ENCODE peak calls at places on chromosome 10, in ten cellular contexts. H is ovary, G is spleen, N is neural progenitor cell, S is adipocyte, Y is lower lobe of right lung, X is PC-3, A is left ventricle myocardium inferior, Q is upper lobe of right lung, V is fibroblast of lung. I is an unnamed sample.

GRCh38 chr10:76033457-76034196 is 602.2 kb downstream of the LRMDA start:
- DNase-seq in G (no peak), V (peak), A (no peak), Q (no peak), H (no peak), S (no peak), N (peak), Y (no peak), X (peak), I (no peak)

GRCh38 chr10:61845950-61846268 is 55.6 kb upstream of the ARID5B start:
- DNase-seq in G (no peak), Q (no peak), N (no peak), A (no peak), H (no peak), V (no peak), Y (no peak), S (no peak), X (no peak), I (no peak)

GRCh38 chr10:72254891-72255568 is 18.7 kb upstream of the DDIT4 start:
- DNase-seq in H (peak), Q (peak), N (peak), V (peak), S (peak), Y (peak), X (no peak), A (peak), G (peak), I (peak)

GRCh38 chr10:20254078-20254477 is 437.8 kb downstream of the PLXDC2 start:
- DNase-seq in G (no peak), H (no peak), A (no peak), X (no peak), Q (no peak), V (peak), N (no peak), Y (no peak), S (no peak), I (peak)

GRCh38 chr10:44023517-44023916 is 361.4 kb downstream of the CXCL12 start:
- DNase-seq in G (no peak), Q (no peak), H (no peak), A (no peak), S (peak), Y (no peak), N (no peak), V (no peak), X (no peak), I (no peak)

GRCh38 chr10:47367646-47368045 is 16.4 kb downstream of the ZNF488 start:
- DNase-seq in Q (no peak), V (no peak), N (no peak), G (peak), A (no peak), S (no peak), X (no peak), Y (no peak), H (no peak), I (no peak)

GRCh38 chr10:119871881-119872609 is 598 bp downstream of the MCMBP start:
- DNase-seq in N (peak), G (peak), Y (peak), Q (peak), H (peak), A (peak), X (peak), S (peak), V (peak), I (no peak)

GRCh38 chr10:78955206-78955605 is 113.6 kb upstream of the ZMIZ1 start:
- DNase-seq in G (no peak), V (no peak), Y (no peak), Q (no peak), A (no peak), N (no peak), S (no peak), X (no peak), H (no peak), I (no peak)

GRCh38 chr10:71251319-71251718 is 38.9 kb downstream of the UNC5B start:
- DNase-seq in Q (no peak), A (no peak), Y (peak), V (no peak), X (no peak), N (no peak), S (no peak), G (no peak), H (no peak), I (no peak)

GRCh38 chr10:117617086-117617485 is 74.5 kb downstream of the EMX2 start:
- DNase-seq in H (no peak), G (no peak), Q (no peak), X (peak), Y (no peak), A (no peak), N (no peak), S (no peak), V (no peak), I (no peak)

GRCh38 chr10:70070834-70071233 is 18.2 kb downstream of the MACROH2A2 start:
- DNase-seq in Y (no peak), N (no peak), Q (no peak), G (no peak), S (no peak), V (no peak), H (no peak), X (no peak), A (no peak), I (no peak)

GRCh38 chr10:104246981-104247380 is 7.7 kb upstream of the GSTO1 start:
- DNase-seq in H (no peak), G (no peak), N (no peak), Q (no peak), V (peak), S (peak), X (peak), Y (no peak), A (no peak), I (no peak)

GRCh38 chr10:120415709-120416330 is 41.2 kb upstream of the PLPP4 start:
- DNase-seq in H (no peak), Q (no peak), Y (no peak), A (no peak), N (no peak), X (peak), V (no peak), S (peak), G (no peak), I (no peak)

GRCh38 chr10:92839191-92840085 is 8.9 kb upstream of the EXOC6 start:
- DNase-seq in X (no peak), V (peak), Y (peak), H (peak), A (peak), N (peak), Q (peak), G (peak), S (peak), I (peak)

GRCh38 chr10:77637474-77637985 is at the start of gene KCNMA1:
- DNase-seq in S (peak), H (peak), Q (peak), G (peak), V (peak), Y (peak), A (no peak), X (peak), N (peak), I (no peak)
- H3K4me3 ChIP-seq in S (peak), H (peak), Q (peak), G (peak), V (peak), Y (peak), A (peak), X (peak), N (peak), I (peak)

DNA sequence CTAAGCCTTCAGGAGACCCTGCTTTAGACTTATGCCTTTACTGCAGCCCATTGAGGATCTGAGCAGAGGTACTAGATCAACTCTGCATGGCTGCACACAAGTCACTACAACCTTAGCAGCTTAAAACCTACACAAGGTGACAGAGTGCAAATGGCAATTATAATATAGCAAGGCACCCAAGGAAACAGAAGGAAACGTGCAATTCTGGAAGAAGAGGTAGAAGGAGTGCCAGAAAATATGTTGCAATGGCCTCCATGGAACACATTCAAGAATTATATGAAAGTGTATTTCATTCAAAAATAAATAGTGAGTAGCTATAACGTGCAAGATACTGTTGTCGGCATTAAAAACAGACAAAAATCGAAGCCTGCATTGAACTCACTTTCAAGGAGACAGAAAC is 2.9 kb upstream of the AKR1C8 start:
- DNase-seq in G (no peak), Q (no peak), S (no peak), H (no peak), V (peak), X (no peak), A (no peak), Y (no peak), N (no peak), I (no peak)
- H3K4me3 ChIP-seq in G (no peak), Q (no peak), S (no peak), H (no peak), V (no peak), X (no peak), A (no peak), Y (no peak), N (no peak), I (no peak)

DNA sequence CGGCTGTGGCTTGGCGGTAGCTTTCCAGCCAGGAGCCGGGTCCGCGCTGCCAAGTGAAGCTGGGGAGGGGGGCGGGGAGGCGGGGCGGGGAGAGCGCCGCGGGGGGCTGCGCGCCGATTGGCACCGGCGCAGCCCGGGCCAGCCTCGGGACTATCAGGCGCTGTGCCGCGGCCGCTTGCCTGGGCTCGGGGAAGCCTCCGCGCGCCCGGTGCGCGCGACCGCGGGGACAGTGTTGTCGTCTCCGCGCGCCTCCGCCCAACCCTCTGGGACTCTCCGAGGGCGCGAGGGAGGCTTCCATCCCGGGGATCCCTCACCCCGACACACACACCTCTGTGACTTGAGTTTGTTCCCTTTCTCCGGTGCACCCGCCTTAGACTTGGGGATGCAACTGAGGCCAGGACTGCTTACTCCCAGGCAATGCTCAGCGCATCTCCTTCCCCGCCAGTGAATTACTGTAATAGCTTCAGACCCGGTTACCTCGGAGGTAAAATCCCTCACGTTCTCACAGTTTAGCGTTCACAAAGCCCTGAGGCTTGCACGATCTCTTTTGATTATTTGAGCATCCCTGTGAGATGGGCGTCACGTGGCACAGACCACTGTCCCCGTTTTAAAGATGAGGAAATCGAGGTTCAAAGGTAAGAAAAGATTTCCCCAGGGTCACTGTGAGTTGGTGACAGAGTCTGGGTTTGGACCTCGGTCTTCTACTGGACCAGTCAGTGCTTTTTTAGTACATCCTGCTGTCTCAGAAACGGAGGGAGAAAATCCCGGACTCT is at the start of gene NKX1-2:
- DNase-seq in S (peak), H (no peak), X (no peak), G (no peak), N (peak), V (no peak), Q (no peak), Y (no peak), A (no peak), I (no peak)
- H3K4me3 ChIP-seq in S (no peak), H (no peak), X (peak), G (peak), N (peak), V (no peak), Q (no peak), Y (peak), A (peak), I (peak)

DNA sequence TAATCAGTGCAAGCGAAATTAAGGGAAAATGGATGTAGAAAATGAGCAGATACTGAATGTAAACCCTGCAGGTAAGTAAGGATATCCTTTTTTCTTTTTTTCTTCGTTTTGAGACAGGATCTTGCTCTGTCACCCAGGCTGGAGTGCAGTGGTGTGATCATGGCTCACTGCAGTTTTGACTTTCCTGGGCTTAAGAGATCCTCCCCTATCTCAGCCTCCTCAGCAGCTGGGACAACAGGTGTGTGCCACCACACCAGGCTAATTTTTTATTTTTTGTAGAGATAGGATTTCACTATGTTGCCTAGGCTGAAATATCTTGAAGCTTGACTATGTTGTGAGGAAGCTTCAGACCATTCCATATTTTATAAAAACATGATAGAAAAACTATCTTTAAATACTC is 4.3 kb downstream of the PDCD4 start:
- DNase-seq in Q (no peak), H (no peak), V (no peak), G (no peak), A (no peak), X (no peak), S (no peak), N (no peak), Y (no peak), I (no peak)
- H3K4me3 ChIP-seq in Q (no peak), H (no peak), V (no peak), G (no peak), A (no peak), X (no peak), S (no peak), N (no peak), Y (no peak), I (no peak)

GRCh38 chr10:63206997-63207952 is 74.1 kb downstream of the NRBF2 start:
- DNase-seq in V (peak), G (no peak), N (no peak), H (no peak), Y (no peak), X (no peak), S (peak), A (no peak), Q (no peak), I (no peak)
- H3K4me3 ChIP-seq in V (peak), G (no peak), N (no peak), H (no peak), Y (peak), X (no peak), S (peak), A (peak), Q (no peak), I (no peak)

GRCh38 chr10:12162927-12163326 is 32.8 kb downstream of the NUDT5 start:
- DNase-seq in H (no peak), A (no peak), Q (no peak), V (no peak), Y (no peak), G (no peak), S (no peak), N (no peak), X (no peak), I (no peak)
- H3K4me3 ChIP-seq in H (no peak), A (no peak), Q (no peak), V (no peak), Y (no peak), G (no peak), S (no peak), N (no peak), X (no peak), I (no peak)

DNA sequence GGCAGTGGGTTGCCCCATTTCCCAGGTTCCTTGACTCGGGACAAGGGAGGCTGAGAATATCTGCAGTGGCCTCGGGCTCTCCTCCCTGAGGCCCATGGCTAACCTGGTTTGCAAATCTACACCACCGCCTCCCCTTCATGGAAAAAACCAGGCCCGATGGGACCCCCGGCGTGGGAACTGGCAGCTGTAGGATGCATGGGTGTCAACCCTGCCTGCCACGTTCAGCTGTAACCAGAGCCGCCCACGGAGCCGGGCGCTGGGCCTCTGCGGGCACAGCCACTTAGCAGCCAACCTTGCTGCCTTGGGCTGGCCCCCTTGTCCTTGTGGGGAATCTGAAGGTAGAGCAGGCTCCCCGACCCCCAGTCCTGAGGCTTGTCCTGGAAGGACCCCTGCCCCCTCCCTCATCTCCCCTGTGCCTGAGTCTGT is 1.6 kb downstream of the PWWP2B start:
- DNase-seq in X (no peak), N (no peak), S (no peak), G (peak), A (peak), H (peak), Y (peak), V (no peak), Q (peak), I (no peak)
- H3K4me3 ChIP-seq in X (peak), N (no peak), S (peak), G (peak), A (peak), H (no peak), Y (peak), V (no peak), Q (peak), I (peak)

GRCh38 chr10:95508730-95509129 is 52.4 kb downstream of the SORBS1 start:
- DNase-seq in G (no peak), A (no peak), X (no peak), Y (no peak), Q (no peak), S (no peak), H (no peak), V (no peak), N (peak), I (no peak)
- H3K4me3 ChIP-seq in G (no peak), A (peak), X (no peak), Y (no peak), Q (no peak), S (peak), H (peak), V (no peak), N (no peak), I (peak)

DNA sequence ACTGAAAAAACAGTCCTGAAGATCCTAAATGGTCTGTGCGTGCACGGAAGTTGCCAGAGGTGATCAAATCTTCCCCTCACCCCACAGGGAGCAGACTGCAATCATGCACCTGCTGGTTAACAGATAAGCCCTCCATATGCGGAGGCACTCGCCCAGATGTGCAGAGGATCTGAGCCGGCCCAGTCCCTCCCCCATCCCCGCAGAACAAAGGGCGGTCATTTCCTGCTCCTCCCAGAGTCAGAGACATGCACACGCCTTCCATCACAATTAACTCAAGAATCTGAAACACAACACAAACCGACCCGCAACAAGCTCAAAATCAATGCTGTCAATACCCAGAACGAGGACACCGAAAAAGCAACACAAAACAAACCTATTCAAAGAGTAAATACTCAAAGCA is 24.2 kb downstream of the CRTAC1 start:
- DNase-seq in X (no peak), A (no peak), G (no peak), Q (no peak), Y (no peak), S (no peak), N (peak), V (no peak), H (no peak), I (no peak)
- H3K4me3 ChIP-seq in X (no peak), A (no peak), G (no peak), Q (no peak), Y (no peak), S (no peak), N (peak), V (no peak), H (no peak), I (no peak)

GRCh38 chr10:3805227-3805790 is 20.3 kb upstream of the KLF6 start:
- DNase-seq in N (no peak), X (peak), G (no peak), H (no peak), V (peak), A (no peak), Y (no peak), Q (no peak), S (peak), I (peak)

GRCh38 chr10:3803884-3804741 is 19.1 kb upstream of the KLF6 start:
- DNase-seq in A (no peak), Q (no peak), N (no peak), H (no peak), S (no peak), X (no peak), Y (no peak), V (no peak), G (no peak), I (no peak)

GRCh38 chr10:3807221-3807927 is 22.4 kb upstream of the KLF6 start:
- DNase-seq in A (no peak), N (no peak), G (no peak), V (no peak), H (no peak), Q (no peak), X (no peak), S (no peak), Y (no peak), I (no peak)

GRCh38 chr10:3806603-3807002 is 21.6 kb upstream of the KLF6 start:
- DNase-seq in A (no peak), G (no peak), H (no peak), N (no peak), V (peak), S (peak), Y (peak), X (peak), Q (no peak), I (no peak)

DNA sequence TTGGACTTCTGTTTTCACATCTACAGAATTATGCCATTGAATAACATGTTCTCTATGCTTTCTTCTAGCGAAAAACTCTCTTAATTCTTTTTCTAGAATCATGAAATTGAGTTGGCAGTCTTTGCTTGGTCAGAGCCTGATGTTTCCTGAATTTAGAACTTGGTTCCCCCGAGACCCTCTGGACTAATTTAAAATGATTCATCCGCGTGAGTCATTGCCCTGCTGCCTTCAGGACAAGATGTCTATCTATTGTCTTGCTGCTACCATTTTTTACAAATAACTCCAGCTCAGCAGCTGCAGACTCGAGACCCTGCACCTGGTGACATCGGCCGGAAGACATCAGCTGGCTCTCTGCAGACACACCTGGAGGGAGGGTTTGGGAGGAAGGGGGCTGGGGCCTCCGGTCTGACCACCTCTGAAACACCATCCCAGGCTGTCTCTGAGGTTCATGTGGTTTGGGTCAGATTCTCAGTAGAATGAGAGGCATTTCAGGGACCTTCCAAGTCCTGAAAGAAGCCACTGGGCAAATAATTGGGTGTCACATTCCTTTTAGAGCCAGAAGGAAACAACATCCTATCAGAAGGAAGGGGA is 20.9 kb upstream of the KLF6 start:
- DNase-seq in Q (no peak), A (peak), S (peak), G (peak), N (no peak), X (peak), Y (no peak), V (peak), H (no peak), I (peak)
- H3K4me3 ChIP-seq in Q (no peak), A (peak), S (peak), G (no peak), N (no peak), X (peak), Y (no peak), V (no peak), H (no peak), I (no peak)

I was measured in tibial nerve.